ENCODE peak calls at places on chromosomes 7 and 10, in four cellular contexts. E, L, T and Q are unnamed samples.
A peak's percentile ranks its signal among the peaks of the same experiment; 100 is the strongest.

GRCh38 chr10:36448760-36449681 is 676.4 kb upstream of the ANKRD30A start:
- DNase-seq in E (no peak), L (no peak), T (peak; percentile 27), Q (no peak)

GRCh38 chr7:27213904-27214586 is 14.2 kb upstream of the HOXA13 start:
- DNase-seq in L (no peak), E (no peak), T (no peak), Q (no peak)

GRCh38 chr7:151249732-151250072 is 1.2 kb upstream of the SMARCD3 start:
- DNase-seq in T (peak; percentile 27), E (peak; percentile 59), L (no peak), Q (peak; percentile 79)

GRCh38 chr7:149209518-149210269 is 14.3 kb downstream of the ZNF282 start:
- DNase-seq in L (no peak), E (no peak), T (peak; percentile 23), Q (no peak)

GRCh38 chr10:11515596-11516418 is 95.6 kb downstream of the USP6NL start:
- DNase-seq in E (no peak), L (no peak), T (no peak), Q (peak; percentile 27)

GRCh38 chr10:91907033-91907594 is 2.2 kb downstream of the FGFBP3 start:
- DNase-seq in E (no peak), L (no peak), T (no peak), Q (no peak)

GRCh38 chr10:79100761-79101160 is 32.0 kb downstream of the ZMIZ1 start:
- DNase-seq in L (no peak), T (no peak), E (no peak), Q (no peak)

GRCh38 chr7:109622320-109622719 is 1052.6 kb downstream of the DNAJB9 start:
- DNase-seq in E (no peak), L (no peak), T (no peak), Q (no peak)

GRCh38 chr7:140031364-140031763 is 31.4 kb downstream of the PARP12 start:
- DNase-seq in L (no peak), E (no peak), T (no peak), Q (no peak)

GRCh38 chr7:12398186-12398585 is 5.5 kb downstream of the VWDE start:
- DNase-seq in E (no peak), L (no peak), T (no peak), Q (no peak)

GRCh38 chr10:37057280-37057679 is 68.1 kb upstream of the ANKRD30A start:
- DNase-seq in L (no peak), E (no peak), T (no peak), Q (no peak)

GRCh38 chr10:56505555-56505954 is 144.5 kb upstream of the ZWINT start:
- DNase-seq in L (no peak), E (no peak), T (no peak), Q (no peak)

GRCh38 chr10:72218329-72218728 is 2.3 kb upstream of the ASCC1 start:
- DNase-seq in L (no peak), T (no peak), E (no peak), Q (no peak)

GRCh38 chr10:78913219-78914059 is 155.3 kb upstream of the ZMIZ1 start:
- DNase-seq in E (no peak), L (peak; percentile 77), T (peak; percentile 73), Q (no peak)

GRCh38 chr10:63605568-63605967 is 84.4 kb downstream of the REEP3 start:
- DNase-seq in T (no peak), L (no peak), E (no peak), Q (no peak)

GRCh38 chr10:132302911-132303310 is 4.8 kb downstream of the STK32C start:
- DNase-seq in T (no peak), L (no peak), E (no peak), Q (no peak)

GRCh38 chr10:12513775-12514663 is 164.7 kb downstream of the CAMK1D start:
- DNase-seq in L (no peak), T (no peak), E (no peak), Q (no peak)

GRCh38 chr7:34330308-34330707 is 327.7 kb upstream of the NPSR1 start:
- DNase-seq in T (no peak), E (no peak), L (no peak), Q (no peak)

GRCh38 chr7:2405601-2406345 is 2.4 kb downstream of the CHST12 start:
- DNase-seq in E (no peak), L (no peak), T (no peak), Q (no peak)

GRCh38 chr10:59393349-59393748 is 31.0 kb upstream of the FAM13C start:
- DNase-seq in T (no peak), L (no peak), E (no peak), Q (no peak)

GRCh38 chr7:82384051-82384464 is 59.5 kb downstream of the CACNA2D1 start:
- DNase-seq in E (no peak), L (no peak), T (no peak), Q (no peak)

GRCh38 chr7:117385340-117386124 is 41.8 kb downstream of the ASZ1 start:
- DNase-seq in E (no peak), L (no peak), T (no peak), Q (no peak)

GRCh38 chr7:142636751-142637150 is 112.5 kb upstream of the PRSS1 start:
- DNase-seq in E (no peak), L (no peak), T (no peak), Q (no peak)

GRCh38 chr7:13551503-13551902 is 438.0 kb downstream of the ETV1 start:
- DNase-seq in E (no peak), L (no peak), T (no peak), Q (no peak)

GRCh38 chr10:19929466-19930140 is 113.4 kb downstream of the PLXDC2 start:
- DNase-seq in E (no peak), L (no peak), T (no peak), Q (no peak)

GRCh38 chr7:141511370-141512335 is 39.6 kb upstream of the AGK start:
- DNase-seq in T (no peak), E (no peak), L (no peak), Q (no peak)

GRCh38 chr7:75965617-75966016 is 28.8 kb downstream of the TMEM120A start:
- DNase-seq in E (no peak), T (no peak), L (peak; percentile 63), Q (no peak)
- H3K27ac ChIP-seq in E (peak overlapping the region; percentile 82), T (no peak overlapping the region), L (peak overlapping the region; percentile 79), Q (peak overlapping the region; percentile 76)

DNA sequence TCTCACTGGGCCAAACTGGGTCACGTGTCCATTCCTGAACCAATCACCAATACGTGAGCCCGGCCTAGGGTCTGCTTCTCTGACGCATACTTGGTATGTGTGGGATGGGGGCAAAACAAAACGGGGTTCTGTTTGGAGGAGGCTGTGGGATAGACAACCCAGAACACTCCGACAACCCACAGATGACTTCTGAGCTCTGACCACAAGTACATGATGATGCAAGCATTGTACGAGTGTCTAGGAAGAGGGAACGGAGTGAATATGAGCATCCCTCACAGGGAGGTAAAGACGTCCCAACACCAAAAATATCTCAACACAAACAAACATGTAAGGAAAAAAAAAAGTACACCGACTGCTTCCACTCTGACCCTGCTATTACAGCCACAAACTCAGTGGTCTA is 5.6 kb downstream of the DAGLB start:
- DNase-seq in L (no peak), E (no peak), T (no peak), Q (no peak)
- H3K27ac ChIP-seq in L (no peak overlapping the region), E (no peak overlapping the region), T (no peak overlapping the region), Q (no peak overlapping the region)

GRCh38 chr7:15504376-15504775 is 57.4 kb downstream of the AGMO start:
- DNase-seq in E (no peak), T (no peak), L (no peak), Q (no peak)
- H3K27ac ChIP-seq in E (peak overlapping the region; percentile 5), T (no peak overlapping the region), L (no peak overlapping the region), Q (no peak overlapping the region)

GRCh38 chr10:25747038-25747437 is 187.0 kb upstream of the MYO3A start:
- DNase-seq in T (no peak), E (no peak), L (no peak), Q (no peak)
- H3K27ac ChIP-seq in T (no peak overlapping the region), E (no peak overlapping the region), L (no peak overlapping the region), Q (no peak overlapping the region)